ENCODE peak calls at places on chromosomes 12 and 14, in six cellular contexts. C, K, J, Z, L and B are unnamed samples.

GRCh38 chr12:47039756-47040155 is 39.7 kb upstream of the PCED1B start:
- DNase-seq in J (no peak), Z (no peak), C (no peak), L (no peak), K (no peak), B (no peak)

GRCh38 chr12:21526053-21526452 is at the start of gene SPX:
- DNase-seq in Z (no peak), K (no peak), C (no peak), J (peak), L (peak), B (no peak)

GRCh38 chr12:127381043-127381668 is 885.8 kb upstream of the TMEM132C start:
- DNase-seq in C (peak), Z (peak), K (no peak), J (peak), L (peak), B (no peak)

GRCh38 chr12:119296535-119296934 is 38.0 kb upstream of the CCDC60 start:
- DNase-seq in L (no peak), J (no peak), Z (no peak), C (no peak), K (no peak), B (no peak)

GRCh38 chr12:131202592-131203378 is 249.1 kb downstream of the ADGRD1 start:
- DNase-seq in C (no peak), K (no peak), L (no peak), J (no peak), Z (no peak), B (no peak)

GRCh38 chr12:81530352-81530751 is 228.8 kb downstream of the PPFIA2 start:
- DNase-seq in J (peak), C (no peak), Z (no peak), L (peak), K (no peak), B (no peak)

GRCh38 chr12:20024194-20024593 is 344.1 kb upstream of the PDE3A start:
- DNase-seq in C (no peak), K (no peak), L (peak), Z (no peak), J (peak), B (peak)

GRCh38 chr14:32702571-32702970 is 236.1 kb upstream of the NPAS3 start:
- DNase-seq in C (peak), J (peak), Z (no peak), K (no peak), L (no peak), B (peak)

GRCh38 chr12:34603382-34604035 is 581.2 kb downstream of the ALG10 start:
- DNase-seq in K (no peak), L (no peak), J (no peak), C (no peak), Z (no peak), B (no peak)

GRCh38 chr12:117967512-117967911 is 1.3 kb downstream of the KSR2 start:
- DNase-seq in Z (no peak), K (no peak), C (no peak), J (no peak), L (no peak), B (no peak)

GRCh38 chr12:95790025-95790911 is at the start of gene NTN4:
- DNase-seq in K (no peak), J (peak), L (peak), C (peak), Z (peak), B (peak)

GRCh38 chr14:61178226-61179060 is 102.7 kb downstream of the TMEM30B start:
- DNase-seq in K (no peak), L (peak), Z (peak), C (no peak), J (peak), B (no peak)

GRCh38 chr14:59028476-59029202 is 159.8 kb upstream of the DAAM1 start:
- DNase-seq in K (no peak), J (peak), Z (peak), L (peak), C (peak), B (peak)

GRCh38 chr12:131044136-131044535 is 90.4 kb downstream of the ADGRD1 start:
- DNase-seq in J (no peak), C (no peak), L (no peak), Z (no peak), K (no peak), B (no peak)

GRCh38 chr12:75208851-75209781 is 523 bp downstream of the KCNC2 start:
- DNase-seq in Z (no peak), K (no peak), C (no peak), J (peak), L (peak), B (no peak)

GRCh38 chr14:93010543-93011541 is 87.9 kb downstream of the CHGA start:
- DNase-seq in L (no peak), C (no peak), K (no peak), Z (no peak), J (no peak), B (no peak)

GRCh38 chr14:75234173-75234855 is 44.3 kb upstream of the FOS start:
- DNase-seq in C (peak), L (peak), Z (no peak), J (peak), K (no peak), B (peak)

GRCh38 chr12:110965574-110965973 is 45.2 kb upstream of the MYL2 start:
- DNase-seq in K (no peak), J (no peak), Z (no peak), L (no peak), C (no peak), B (no peak)

GRCh38 chr12:132324841-132325732 is 4.3 kb downstream of the GALNT9 start:
- DNase-seq in K (no peak), C (no peak), L (no peak), Z (no peak), J (no peak), B (no peak)

GRCh38 chr14:90551733-90552464 is 155.1 kb downstream of the CALM1 start:
- DNase-seq in L (no peak), J (no peak), K (no peak), C (no peak), Z (no peak), B (no peak)

DNA sequence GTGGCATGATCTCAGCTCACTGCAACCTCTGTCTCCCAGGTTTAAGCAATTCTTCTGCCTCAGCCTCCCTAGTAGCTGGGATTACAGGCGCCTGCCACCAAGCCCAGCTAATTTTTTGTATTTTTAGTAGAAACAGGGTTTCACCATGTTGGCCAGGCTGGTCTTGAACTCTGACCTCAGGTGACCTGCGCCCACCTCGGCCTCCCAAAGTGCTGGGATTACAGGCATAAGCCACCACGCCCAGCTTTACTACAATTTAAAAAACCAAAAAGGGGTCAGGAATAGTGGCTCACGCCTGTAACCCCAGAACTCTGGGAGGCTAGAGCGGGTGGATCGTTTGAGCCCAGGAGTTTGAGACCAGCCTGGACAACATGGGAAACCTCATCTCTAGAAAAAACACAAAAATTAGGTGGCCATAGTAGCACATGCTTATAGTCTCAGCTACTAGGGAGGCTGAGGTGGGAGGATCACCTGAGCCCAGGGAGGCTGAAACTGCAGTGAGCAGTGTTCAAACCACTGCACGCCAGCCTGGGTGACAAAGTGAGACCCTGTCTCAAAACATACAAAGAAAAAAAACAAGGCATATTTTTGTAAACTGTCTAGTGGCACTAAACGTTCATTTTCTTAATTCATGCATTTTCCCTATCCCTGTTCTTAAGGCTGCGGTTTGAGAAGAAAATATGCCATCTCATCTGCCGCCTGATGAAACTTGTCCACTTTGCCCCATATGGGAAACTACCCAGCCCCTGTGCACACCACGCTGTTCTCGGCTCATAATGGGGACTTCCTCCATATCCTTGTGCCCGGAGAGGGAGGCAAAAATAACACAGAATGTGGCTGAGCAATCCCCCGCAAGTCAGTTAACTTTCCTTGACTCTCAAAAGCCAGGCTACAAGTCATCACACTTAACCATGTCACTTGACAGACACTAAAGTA is 4.3 kb downstream of the RILPL2 start:
- DNase-seq in J (no peak), C (no peak), L (no peak), K (no peak), Z (no peak), B (no peak)
- H3K4me3 ChIP-seq in J (peak), C (peak), L (no peak), K (peak), Z (peak), B (no peak)

GRCh38 chr12:101637936-101638335 is 43.2 kb downstream of the MYBPC1 start:
- DNase-seq in K (no peak), L (no peak), C (no peak), J (no peak), Z (no peak), B (no peak)
- H3K4me3 ChIP-seq in K (no peak), L (no peak), C (no peak), J (no peak), Z (no peak), B (no peak)

DNA sequence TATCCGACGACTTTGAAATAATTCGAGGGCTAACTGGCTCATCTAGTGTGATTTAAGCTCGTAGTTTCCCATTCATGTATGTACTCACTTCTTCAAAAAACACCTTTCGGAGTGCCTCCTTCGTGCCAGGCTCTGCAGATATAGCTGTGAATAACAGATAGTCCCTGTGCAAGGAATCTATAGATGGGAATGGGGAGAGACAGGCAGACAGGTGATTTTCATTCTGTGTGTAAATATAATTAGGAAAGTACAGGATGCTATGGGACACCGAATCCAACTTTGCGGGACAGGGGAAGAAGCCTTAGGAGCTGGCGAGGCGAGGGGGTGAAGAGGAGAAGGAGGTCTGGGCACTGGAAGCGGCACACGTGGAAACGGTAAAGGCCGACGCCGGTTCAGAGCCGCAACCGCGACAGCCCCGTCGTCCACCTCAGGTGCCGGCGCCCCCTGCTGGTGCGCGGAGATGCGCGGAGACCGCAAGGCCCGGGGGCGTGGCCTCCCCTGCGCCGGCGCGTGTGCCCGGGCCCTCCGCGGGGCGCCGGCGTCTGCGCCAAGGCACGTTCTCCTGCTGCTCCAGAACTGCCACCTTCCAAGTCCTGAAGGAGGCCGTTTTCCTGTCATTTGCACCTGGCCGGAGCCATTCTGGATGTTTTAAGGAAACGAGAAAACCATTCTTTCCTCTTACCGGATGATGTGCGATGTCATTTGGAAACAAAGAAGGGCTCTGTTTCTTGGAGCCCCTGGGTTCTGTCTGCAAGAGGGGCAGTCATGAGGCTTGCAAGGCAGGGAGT is 18.0 kb upstream of the CACNA1C start:
- DNase-seq in C (peak), J (peak), Z (peak), L (peak), K (peak), B (peak)
- H3K4me3 ChIP-seq in C (peak), J (peak), Z (peak), L (peak), K (peak), B (peak)

DNA sequence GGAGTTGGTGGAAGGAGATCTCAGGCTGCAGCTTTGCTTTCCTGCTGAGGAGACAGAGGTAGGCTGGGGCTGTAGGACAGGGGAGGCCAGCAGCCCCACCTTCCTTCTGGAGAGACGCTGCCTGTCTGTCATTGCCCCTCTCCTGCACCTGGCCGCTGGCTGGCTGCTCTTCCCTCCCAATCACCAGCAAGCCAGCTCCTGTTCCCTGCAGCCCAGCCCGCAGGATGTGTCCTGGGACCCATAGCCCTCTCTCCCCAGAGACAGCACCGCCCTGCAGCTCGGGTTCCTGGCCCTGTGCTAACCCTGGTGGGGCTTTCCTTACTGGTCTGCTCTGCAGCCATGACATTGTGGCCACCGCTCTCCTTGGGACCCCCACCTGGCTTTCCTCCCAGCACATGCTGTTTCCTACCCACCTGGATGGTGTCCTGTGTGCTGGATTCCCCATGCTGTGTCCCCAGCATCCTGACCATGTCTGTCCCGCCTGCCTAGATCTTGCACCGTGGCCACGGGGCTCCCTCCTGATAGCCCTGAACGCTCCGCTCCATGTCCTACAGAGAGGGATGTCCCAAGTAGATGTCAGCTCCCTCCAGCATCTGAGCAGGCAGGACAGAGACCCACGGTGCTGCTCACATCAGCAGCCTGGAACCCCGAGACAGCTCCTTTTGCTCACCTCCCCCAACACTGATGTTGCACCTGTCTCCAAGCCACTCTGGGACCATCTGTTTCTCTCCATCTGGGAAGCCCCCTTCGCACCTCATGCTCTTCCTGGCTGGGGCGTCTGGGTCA is 1.2 kb upstream of the MTA1 start:
- DNase-seq in L (no peak), K (no peak), Z (no peak), C (no peak), J (no peak), B (no peak)
- H3K4me3 ChIP-seq in L (peak), K (no peak), Z (no peak), C (peak), J (peak), B (no peak)

GRCh38 chr12:125249932-125250331 is 184.7 kb downstream of the AACS start:
- DNase-seq in C (no peak), L (no peak), J (no peak), K (no peak), Z (no peak), B (no peak)
- H3K4me3 ChIP-seq in C (no peak), L (no peak), J (no peak), K (no peak), Z (no peak), B (no peak)

GRCh38 chr12:50524621-50525020 is 19.8 kb downstream of the DIP2B start:
- DNase-seq in J (no peak), C (no peak), Z (no peak), L (no peak), K (no peak), B (no peak)

GRCh38 chr12:50525422-50525821 is 20.6 kb downstream of the DIP2B start:
- DNase-seq in Z (no peak), L (no peak), K (no peak), C (no peak), J (no peak), B (no peak)

GRCh38 chr12:50529345-50529744 is 24.6 kb downstream of the DIP2B start:
- DNase-seq in K (no peak), C (no peak), Z (no peak), L (no peak), J (no peak), B (no peak)

GRCh38 chr12:50528800-50529199 is 24.0 kb downstream of the DIP2B start:
- DNase-seq in K (no peak), J (no peak), L (no peak), C (no peak), Z (no peak), B (no peak)

GRCh38 chr12:50527086-50527726 is 22.4 kb downstream of the DIP2B start:
- DNase-seq in C (no peak), Z (no peak), K (no peak), J (no peak), L (no peak), B (no peak)
- H3K4me3 ChIP-seq in C (no peak), Z (no peak), K (no peak), J (no peak), L (no peak), B (no peak)